ENCODE peak calls at places on chromosome 2, in six cellular contexts. K is transverse colon, D is right atrium auricular region, X is WERI-Rb-1, N is A673, P is PC-3. U is an unnamed sample.

GRCh38 chr2:177464549-177464948 is 72.0 kb downstream of the AGPS start:
- DNase-seq in D (no peak), N (no peak), X (no peak), K (no peak), P (no peak), U (no peak)

GRCh38 chr2:85917887-85918795 is 29.4 kb upstream of the ST3GAL5 start:
- DNase-seq in X (no peak), K (no peak), N (no peak), D (no peak), P (peak; percentile 29), U (no peak)

GRCh38 chr2:11597538-11598225 is 63.8 kb downstream of the GREB1 start:
- DNase-seq in N (no peak), D (no peak), K (no peak), P (no peak), X (no peak), U (no peak)

GRCh38 chr2:170461875-170462274 is 253.3 kb upstream of the SP5 start:
- DNase-seq in P (no peak), K (no peak), N (no peak), X (no peak), D (no peak), U (no peak)

GRCh38 chr2:62854600-62855514 is 149.3 kb downstream of the EHBP1 start:
- DNase-seq in X (no peak), K (no peak), D (no peak), P (no peak), N (no peak), U (no peak)

GRCh38 chr2:175030380-175031271 is 25.4 kb upstream of the CHN1 start:
- DNase-seq in X (peak; percentile 59), P (peak; percentile 69), K (peak; percentile 13), D (no peak), N (peak; percentile 57), U (no peak)

GRCh38 chr2:49262815-49263560 is 108.7 kb upstream of the FSHR start:
- DNase-seq in X (no peak), N (no peak), P (no peak), D (no peak), K (no peak), U (no peak)

GRCh38 chr2:102313025-102313424 is 1.7 kb downstream of the IL1RL1 start:
- DNase-seq in N (no peak), P (peak; percentile 89), K (no peak), D (no peak), X (no peak), U (no peak)

GRCh38 chr2:78455586-78455985 is 569.9 kb upstream of the REG3G start:
- DNase-seq in P (no peak), N (no peak), D (no peak), K (no peak), X (no peak), U (no peak)

GRCh38 chr2:226445216-226445861 is 354.3 kb downstream of the IRS1 start:
- DNase-seq in K (no peak), P (no peak), D (no peak), X (no peak), N (no peak), U (no peak)

GRCh38 chr2:163552758-163553157 is 183.1 kb downstream of the FIGN start:
- DNase-seq in D (no peak), K (no peak), P (no peak), N (no peak), X (no peak), U (no peak)

GRCh38 chr2:66553370-66553769 is 118.4 kb downstream of the MEIS1 start:
- DNase-seq in K (no peak), P (peak; percentile 40), X (no peak), D (no peak), N (peak; percentile 45), U (no peak)

GRCh38 chr2:69567157-69567908 is 76.2 kb downstream of the AAK1 start:
- DNase-seq in K (no peak), D (no peak), N (peak; percentile 14), X (no peak), P (peak; percentile 89), U (no peak)

GRCh38 chr2:66576381-66577330 is 141.7 kb downstream of the MEIS1 start:
- DNase-seq in N (peak; percentile 68), P (peak; percentile 39), D (no peak), K (no peak), X (no peak), U (no peak)

GRCh38 chr2:10246370-10246769 is 56.3 kb upstream of the HPCAL1 start:
- DNase-seq in X (no peak), K (no peak), N (no peak), D (no peak), P (no peak), U (no peak)

GRCh38 chr2:204373942-204374341 is 171.3 kb upstream of the PARD3B start:
- DNase-seq in P (peak; percentile 64), D (no peak), K (no peak), X (no peak), N (no peak), U (no peak)

GRCh38 chr2:224954980-224955379 is 87.3 kb downstream of the DOCK10 start:
- DNase-seq in X (no peak), D (no peak), K (no peak), P (no peak), N (no peak), U (no peak)

GRCh38 chr2:67526283-67526682 is 129.2 kb downstream of the ETAA1 start:
- DNase-seq in N (peak; percentile 62), D (no peak), X (no peak), P (no peak), K (no peak), U (no peak)

GRCh38 chr2:114727012-114727411 is 284.6 kb downstream of the DPP10 start:
- DNase-seq in N (no peak), K (no peak), P (no peak), X (peak; percentile 9), D (no peak), U (no peak)

GRCh38 chr2:106097370-106098000 is 96.6 kb downstream of the UXS1 start:
- DNase-seq in D (no peak), N (no peak), X (no peak), P (no peak), K (no peak), U (no peak)

GRCh38 chr2:202172439-202173191 is 65.8 kb downstream of the SUMO1 start:
- DNase-seq in N (no peak), X (no peak), D (no peak), P (no peak), K (no peak), U (no peak)
- H3K27ac ChIP-seq in N (no peak overlapping the region), X (no peak overlapping the region), D (no peak overlapping the region), P (no peak overlapping the region), K (peak overlapping the region; percentile 52), U (no peak overlapping the region)

GRCh38 chr2:73292316-73292905 is 937 bp downstream of the EGR4 start:
- DNase-seq in N (no peak), K (no peak), X (peak; percentile 45), P (no peak), D (no peak), U (no peak)

GRCh38 chr2:73291093-73291460 is 2.3 kb downstream of the EGR4 start:
- DNase-seq in D (no peak), K (peak; percentile 45), X (no peak), N (peak; percentile 84), P (peak; percentile 37), U (peak; percentile 27)

GRCh38 chr2:73291461-73292315 is 1.7 kb downstream of the EGR4 start:
- DNase-seq in N (peak; percentile 47), X (peak; percentile 87), D (no peak), K (no peak), P (no peak), U (no peak)

GRCh38 chr2:73290049-73290839 is 3.1 kb downstream of the EGR4 start:
- DNase-seq in X (peak; percentile 82), K (peak; percentile 30), N (peak; percentile 52), D (no peak), P (peak; percentile 61), U (no peak)

GRCh38 chr2:73289304-73289703 is 4.0 kb downstream of the EGR4 start:
- DNase-seq in P (no peak), X (no peak), D (no peak), K (no peak), N (no peak), U (no peak)
- H3K27me3 ChIP-seq in P (peaks cover 42% of the 10 kb centered on the region), X (peaks cover 36% of the 10 kb centered on the region), D (peaks cover 6% of the 10 kb centered on the region), K (peaks cover 52% of the 10 kb centered on the region), N (peaks cover 43% of the 10 kb centered on the region), U (peaks cover 29% of the 10 kb centered on the region)

DNA sequence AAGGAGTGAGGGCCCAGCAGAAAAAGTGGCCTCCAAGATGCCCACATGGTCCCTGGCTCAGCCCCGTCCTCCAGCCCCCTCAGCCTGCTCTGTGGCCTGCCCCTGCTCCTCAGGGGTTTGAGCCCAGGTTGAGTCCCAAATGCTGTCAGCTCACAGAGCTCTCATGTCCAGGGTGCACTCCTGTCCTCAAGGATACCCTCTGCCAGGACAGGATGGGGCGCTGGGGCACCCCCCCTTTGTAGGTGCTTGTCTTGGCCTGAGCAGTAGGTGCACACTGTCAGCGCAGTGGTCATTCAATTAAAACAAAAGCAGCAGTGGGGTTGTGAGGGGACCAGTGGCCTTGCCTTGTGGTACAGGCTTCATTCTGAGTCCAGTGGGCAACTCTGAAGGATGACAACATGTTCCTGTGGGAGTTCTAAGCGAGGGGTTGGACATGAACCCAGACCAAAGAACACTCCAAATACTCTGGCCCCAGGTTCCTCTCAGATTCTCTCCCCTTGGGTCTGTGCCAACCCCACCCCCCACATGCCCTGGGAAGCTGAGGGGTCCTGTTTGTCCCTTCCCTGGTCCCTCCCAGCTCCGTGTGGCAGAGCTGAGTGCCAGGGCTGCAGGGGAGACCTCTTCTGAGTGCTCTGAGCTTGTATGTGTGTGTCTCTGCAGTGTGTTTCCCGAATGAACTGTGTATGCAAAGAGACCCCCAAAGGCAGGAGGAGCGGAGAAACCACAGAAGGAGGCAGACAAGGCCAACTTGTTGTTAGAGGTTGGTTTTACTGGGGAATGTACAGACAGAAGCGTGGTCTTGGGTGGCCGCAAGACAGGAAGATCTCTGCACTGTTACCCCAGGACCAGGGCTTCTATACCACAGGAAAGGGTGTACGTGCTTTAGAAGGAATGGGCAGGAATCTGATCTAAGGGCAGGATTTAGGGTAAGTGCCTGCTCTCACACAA is 155.6 kb upstream of the HS6ST1 start:
- DNase-seq in X (no peak), D (peak; percentile 36), P (no peak), N (no peak), K (no peak), U (no peak)
- H3K27ac ChIP-seq in X (no peak overlapping the region), D (no peak overlapping the region), P (no peak overlapping the region), N (no peak overlapping the region), K (no peak overlapping the region), U (no peak overlapping the region)

DNA sequence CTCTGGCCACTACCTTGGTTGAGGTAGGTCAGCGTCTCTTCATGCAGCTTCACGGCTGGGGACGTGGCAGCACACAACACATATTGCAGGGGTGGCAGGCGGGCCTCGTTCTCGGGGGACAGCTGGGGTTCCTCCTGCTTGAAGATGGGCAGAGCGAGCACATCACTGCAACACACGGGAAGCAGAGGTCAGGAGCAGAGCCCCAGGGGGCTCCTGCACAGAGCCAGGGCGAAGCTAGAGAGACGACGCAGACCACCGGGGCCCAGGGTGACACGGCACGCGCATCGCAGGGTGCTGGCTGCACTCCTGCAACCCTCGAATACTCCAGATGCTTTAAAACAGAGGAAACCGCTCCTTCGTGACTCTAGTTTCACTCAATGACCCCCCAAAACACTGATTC is 3.9 kb downstream of the TFCP2L1 start:
- DNase-seq in P (no peak), D (no peak), N (no peak), X (no peak), K (no peak), U (no peak)
- H3K27me3 ChIP-seq in P (no peaks in the 10 kb centered on the region), D (no peaks in the 10 kb centered on the region), N (peaks cover 39% of the 10 kb centered on the region), X (no peaks in the 10 kb centered on the region), K (peaks cover 34% of the 10 kb centered on the region), U (peaks cover 7% of the 10 kb centered on the region)

GRCh38 chr2:215375467-215375830 is 60.4 kb downstream of the FN1 start:
- DNase-seq in P (no peak), D (no peak), K (no peak), X (no peak), N (no peak), U (no peak)
- H3K27ac ChIP-seq in P (no peak overlapping the region), D (no peak overlapping the region), K (no peak overlapping the region), X (no peak overlapping the region), N (no peak overlapping the region), U (no peak overlapping the region)